ENCODE peak calls at places on chromosomes 12 and 14, in nine cellular contexts. K, J, I, R, M, L, O, T and G are unnamed samples.
A peak's percentile ranks its signal among the peaks of the same experiment; 100 is the strongest.

GRCh38 chr12:10718279-10718821 is 4.8 kb downstream of the YBX3 start:
- DNase-seq in L (no peak), T (no peak), J (peak; percentile 12), I (no peak), M (no peak), K (peak; percentile 88), R (no peak), O (no peak), G (no peak)

GRCh38 chr12:57579011-57579410 is 12.0 kb upstream of the PIP4K2C start:
- DNase-seq in O (no peak), J (no peak), I (no peak), L (no peak), M (no peak), R (no peak), T (no peak), K (no peak), G (no peak)

GRCh38 chr12:58955849-58956248 is 35.5 kb upstream of the LRIG3 start:
- DNase-seq in I (no peak), R (no peak), L (no peak), M (no peak), K (no peak), T (no peak), O (no peak), J (no peak), G (no peak)

GRCh38 chr14:68757618-68758081 is 35.2 kb downstream of the ZFP36L1 start:
- DNase-seq in K (peak; percentile 47), L (peak; percentile 21), T (no peak), M (no peak), O (no peak), I (no peak), R (no peak), J (no peak), G (peak; percentile 95)

GRCh38 chr14:90730367-90730766 is 85.9 kb downstream of the TTC7B start:
- DNase-seq in M (no peak), T (no peak), L (no peak), O (no peak), J (no peak), I (no peak), K (no peak), R (no peak), G (no peak)

GRCh38 chr12:61018571-61018970 is 1241.6 kb upstream of the USP15 start:
- DNase-seq in T (no peak), L (no peak), J (no peak), O (no peak), R (no peak), I (no peak), M (no peak), K (no peak), G (peak; percentile 39)

GRCh38 chr12:130863298-130863697 is 8.6 kb upstream of the RAN start:
- DNase-seq in R (no peak), T (no peak), L (no peak), M (no peak), O (no peak), K (no peak), J (no peak), I (no peak), G (no peak)

GRCh38 chr14:90491221-90491867 is 94.5 kb downstream of the CALM1 start:
- DNase-seq in I (peak; percentile 5), O (no peak), L (peak; percentile 96), M (no peak), R (no peak), T (no peak), J (no peak), K (peak; percentile 84), G (no peak)

GRCh38 chr12:29639893-29640495 is 142.5 kb upstream of the OVCH1 start:
- DNase-seq in J (no peak), O (no peak), R (no peak), M (no peak), I (no peak), L (no peak), T (no peak), K (peak; percentile 71), G (no peak)

GRCh38 chr14:62696261-62696968 is 348.8 kb downstream of the KCNH5 start:
- DNase-seq in O (no peak), M (no peak), L (no peak), T (no peak), R (no peak), I (no peak), J (no peak), K (no peak), G (no peak)

GRCh38 chr14:34548472-34548981 is 9.0 kb upstream of the EAPP start:
- DNase-seq in J (no peak), R (no peak), I (no peak), L (peak; percentile 26), T (no peak), M (no peak), K (no peak), O (no peak), G (no peak)

GRCh38 chr12:67046062-67046461 is 223.1 kb upstream of the CAND1 start:
- DNase-seq in O (no peak), J (no peak), L (no peak), I (no peak), T (no peak), M (no peak), R (no peak), K (no peak), G (no peak)

GRCh38 chr14:77615231-77616132 is 955 bp downstream of the SPTLC2 start:
- DNase-seq in K (peak; percentile 52), O (peak; percentile 23), L (no peak), T (no peak), J (no peak), I (no peak), R (peak; percentile 78), M (no peak), G (peak; percentile 53)

GRCh38 chr12:23721268-23721667 is 228.2 kb downstream of the SOX5 start:
- DNase-seq in T (no peak), M (no peak), J (no peak), I (no peak), K (no peak), R (no peak), O (no peak), L (no peak), G (no peak)

GRCh38 chr12:52769354-52769753 is 7.8 kb downstream of the KRT76 start:
- DNase-seq in R (no peak), O (no peak), I (no peak), M (no peak), J (no peak), T (no peak), K (no peak), L (no peak), G (no peak)

GRCh38 chr12:115998789-115999478 is 278.6 kb downstream of the MED13L start:
- DNase-seq in L (no peak), J (no peak), I (no peak), T (no peak), R (no peak), M (no peak), O (no peak), K (no peak), G (no peak)

GRCh38 chr12:130764073-130764472 is 48.0 kb upstream of the RIMBP2 start:
- DNase-seq in K (peak; percentile 30), R (peak; percentile 54), J (no peak), I (no peak), L (no peak), M (no peak), T (no peak), O (no peak), G (peak; percentile 34)

GRCh38 chr12:79634957-79635471 is 55.8 kb downstream of the PAWR start:
- DNase-seq in T (no peak), I (no peak), R (no peak), K (peak; percentile 14), J (no peak), O (no peak), M (no peak), L (no peak), G (no peak)

GRCh38 chr12:125015680-125016310 is 22.4 kb downstream of the BRI3BP start:
- DNase-seq in M (no peak), I (no peak), L (no peak), K (no peak), T (no peak), R (no peak), J (no peak), O (no peak), G (no peak)

GRCh38 chr12:65830305-65830704 is 6.0 kb downstream of the HMGA2 start:
- DNase-seq in O (no peak), L (no peak), K (no peak), M (no peak), R (no peak), T (no peak), J (no peak), I (no peak), G (no peak)

GRCh38 chr14:101912841-101913240 is 51.5 kb upstream of the DYNC1H1 start:
- DNase-seq in O (no peak), J (no peak), K (no peak), R (no peak), M (no peak), T (no peak), L (no peak), I (no peak), G (no peak)

GRCh38 chr12:79535751-79536150 is 155.0 kb downstream of the PAWR start:
- DNase-seq in J (no peak), M (no peak), I (no peak), L (no peak), O (no peak), K (no peak), T (no peak), R (no peak), G (no peak)

GRCh38 chr12:116601933-116602809 is 43.0 kb downstream of the MAP1LC3B2 start:
- DNase-seq in K (peak; percentile 77), I (no peak), O (no peak), M (no peak), L (no peak), J (no peak), T (no peak), R (no peak), G (peak; percentile 89)

GRCh38 chr14:100729982-100730381 is 3.3 kb downstream of the DLK1 start:
- DNase-seq in I (no peak), R (no peak), K (no peak), J (no peak), O (no peak), L (peak; percentile 24), M (no peak), T (no peak), G (peak; percentile 34)

GRCh38 chr12:81591256-81591655 is 167.9 kb downstream of the PPFIA2 start:
- DNase-seq in M (no peak), R (no peak), I (no peak), K (no peak), J (no peak), O (no peak), T (no peak), L (no peak), G (no peak)